ENCODE peak calls at places on chromosomes 12 and 14, in nine cellular contexts. A is foreskin fibroblast, O is fibroblast of lung, D is WTC11, M is dorsolateral prefrontal cortex, T is stomach, R is right atrium auricular region, W is NB4, E is adrenal gland. I is an unnamed sample.

GRCh38 chr12:51974646-51975045 is 23.1 kb downstream of the ACVR1B start:
- DNase-seq in A (no peak), O (no peak), D (no peak), M (no peak), T (no peak), R (no peak), W (peak), E (no peak), I (no peak)

GRCh38 chr12:27607611-27608010 is 83.6 kb downstream of the PPFIBP1 start:
- DNase-seq in A (no peak), O (no peak), D (no peak), M (no peak), T (no peak), R (no peak), W (no peak), E (no peak), I (no peak)

GRCh38 chr14:36256131-36256801 is 64.2 kb downstream of the MBIP start:
- DNase-seq in A (no peak), O (peak), D (no peak), M (no peak), T (peak), R (no peak), W (peak), E (no peak), I (no peak)

GRCh38 chr12:116142936-116143882 is 134.3 kb downstream of the MED13L start:
- DNase-seq in A (peak), O (peak), D (no peak), M (no peak), T (no peak), R (no peak), W (peak), E (no peak), I (peak)

GRCh38 chr12:48414046-48414445 is 58.3 kb upstream of the ANP32D start:
- DNase-seq in A (no peak), O (no peak), D (no peak), M (no peak), T (no peak), R (peak), W (no peak), E (peak), I (no peak)

GRCh38 chr12:131218291-131219172 is 264.8 kb downstream of the ADGRD1 start:
- DNase-seq in A (no peak), O (no peak), D (peak), M (no peak), T (no peak), R (no peak), W (peak), E (no peak), I (no peak)

GRCh38 chr12:76277480-76277879 is 70.7 kb downstream of the BBS10 start:
- DNase-seq in A (no peak), O (peak), D (no peak), M (no peak), T (no peak), R (no peak), W (no peak), E (no peak), I (peak)

GRCh38 chr12:120220838-120221575 is 20.1 kb upstream of the RPLP0 start:
- DNase-seq in A (no peak), O (no peak), D (no peak), M (no peak), T (no peak), R (no peak), W (no peak), E (no peak), I (no peak)

GRCh38 chr12:69984216-69984615 is 159.2 kb downstream of the MYRFL start:
- DNase-seq in A (peak), O (no peak), D (no peak), M (no peak), T (no peak), R (no peak), W (no peak), E (no peak), I (no peak)

GRCh38 chr12:120066341-120066740 is 50.2 kb downstream of the RAB35 start:
- DNase-seq in A (no peak), O (no peak), D (no peak), M (no peak), T (no peak), R (no peak), W (no peak), E (no peak), I (no peak)

GRCh38 chr14:31770271-31770670 is 209.1 kb downstream of the NUBPL start:
- DNase-seq in A (no peak), O (peak), D (no peak), M (no peak), T (no peak), R (peak), W (peak), E (no peak), I (no peak)

GRCh38 chr12:20444595-20445170 is 76.3 kb downstream of the PDE3A start:
- DNase-seq in A (no peak), O (no peak), D (no peak), M (no peak), T (no peak), R (no peak), W (peak), E (no peak), I (no peak)

GRCh38 chr12:122395319-122395718 is 27.1 kb downstream of the CLIP1 start:
- DNase-seq in A (peak), O (peak), D (no peak), M (no peak), T (no peak), R (no peak), W (no peak), E (no peak), I (peak)

GRCh38 chr14:102264355-102264754 is 40.6 kb downstream of the MOK start:
- DNase-seq in A (no peak), O (no peak), D (no peak), M (no peak), T (no peak), R (no peak), W (no peak), E (no peak), I (no peak)

GRCh38 chr12:88451254-88451653 is 129.0 kb downstream of the KITLG start:
- DNase-seq in A (no peak), O (no peak), D (no peak), M (no peak), T (no peak), R (no peak), W (no peak), E (no peak), I (no peak)

GRCh38 chr12:52359511-52360103 is 7.7 kb downstream of the KRT85 start:
- DNase-seq in A (no peak), O (no peak), D (no peak), M (no peak), T (no peak), R (no peak), W (peak), E (no peak), I (no peak)

GRCh38 chr12:97471194-97471593 is 8.6 kb downstream of the RMST start:
- DNase-seq in A (no peak), O (no peak), D (no peak), M (no peak), T (no peak), R (no peak), W (no peak), E (no peak), I (peak)

GRCh38 chr14:103650213-103650612 is 21.2 kb downstream of the KLC1 start:
- DNase-seq in A (no peak), O (no peak), D (no peak), M (no peak), T (no peak), R (no peak), W (no peak), E (no peak), I (no peak)

GRCh38 chr12:132600048-132601032 is 10.0 kb downstream of the LRCOL1 start:
- DNase-seq in A (peak), O (peak), D (peak), M (no peak), T (peak), R (peak), W (peak), E (peak), I (peak)

GRCh38 chr14:103418508-103418818 is 33.2 kb downstream of the MARK3 start:
- DNase-seq in A (peak), O (peak), D (no peak), M (no peak), T (no peak), R (no peak), W (peak), E (no peak), I (peak)

GRCh38 chr12:59389968-59390576 is 205.8 kb upstream of the SLC16A7 start:
- DNase-seq in A (no peak), O (no peak), D (peak), M (no peak), T (no peak), R (no peak), W (no peak), E (no peak), I (no peak)

GRCh38 chr12:108801736-108802665 is 55.4 kb downstream of the SSH1 start:
- DNase-seq in A (peak), O (peak), D (peak), M (no peak), T (no peak), R (peak), W (no peak), E (peak), I (peak)

GRCh38 chr14:29749327-29749726 is 178.3 kb downstream of the PRKD1 start:
- DNase-seq in A (peak), O (peak), D (no peak), M (no peak), T (no peak), R (no peak), W (peak), E (no peak), I (peak)

GRCh38 chr12:66813137-66813867 is 134.4 kb upstream of the GRIP1 start:
- DNase-seq in A (no peak), O (no peak), D (no peak), M (no peak), T (no peak), R (no peak), W (no peak), E (no peak), I (no peak)

GRCh38 chr12:63782466-63782865 is 2.8 kb downstream of the RXYLT1 start:
- DNase-seq in A (no peak), O (no peak), D (no peak), M (no peak), T (no peak), R (no peak), W (no peak), E (no peak), I (no peak)

GRCh38 chr12:69698769-69699540 is at the start of gene BEST3:
- DNase-seq in A (no peak), O (no peak), D (no peak), M (no peak), T (no peak), R (no peak), W (no peak), E (no peak), I (no peak)

GRCh38 chr12:130791699-130792098 is 47.4 kb downstream of the STX2 start:
- DNase-seq in A (no peak), O (no peak), D (no peak), M (no peak), T (no peak), R (no peak), W (no peak), E (no peak), I (no peak)

GRCh38 chr14:54487771-54488170 is 1.0 kb downstream of the GMFB start:
- DNase-seq in A (peak), O (peak), D (no peak), M (no peak), T (no peak), R (no peak), W (no peak), E (no peak), I (peak)

GRCh38 chr12:26062566-26062965 is 62.3 kb downstream of the BHLHE41 start:
- DNase-seq in A (peak), O (peak), D (no peak), M (no peak), T (no peak), R (no peak), W (no peak), E (no peak), I (peak)

GRCh38 chr14:86858043-86858442 is 1134.9 kb downstream of the GALC start:
- DNase-seq in A (no peak), O (peak), D (no peak), M (no peak), T (no peak), R (no peak), W (no peak), E (no peak), I (peak)

GRCh38 chr12:43210437-43211197 is 341.4 kb downstream of the ADAMTS20 start:
- DNase-seq in A (peak), O (peak), D (no peak), M (no peak), T (no peak), R (no peak), W (peak), E (no peak), I (peak)

GRCh38 chr12:126873701-126874100 is 1393.3 kb upstream of the TMEM132C start:
- DNase-seq in A (no peak), O (no peak), D (no peak), M (no peak), T (no peak), R (no peak), W (no peak), E (no peak), I (no peak)

GRCh38 chr12:118455327-118455726 is 79.0 kb downstream of the SUDS3 start:
- DNase-seq in A (no peak), O (no peak), D (no peak), M (no peak), T (no peak), R (no peak), W (peak), E (no peak), I (no peak)

GRCh38 chr14:61186341-61186740 is 94.8 kb downstream of the TMEM30B start:
- DNase-seq in A (no peak), O (peak), D (no peak), M (no peak), T (no peak), R (no peak), W (no peak), E (no peak), I (no peak)
- TF ChIP-seq CTCF in A (no peak), O (no peak), D (no peak), M (no peak), T (no peak), R (no peak), W (no peak), E (no peak), I (no peak)

GRCh38 chr14:76480426-76480825 is 104.5 kb downstream of the ESRRB start:
- DNase-seq in A (no peak), O (no peak), D (no peak), M (no peak), T (no peak), R (no peak), W (no peak), E (no peak), I (no peak)

GRCh38 chr14:76488551-76488950 is 112.6 kb downstream of the ESRRB start:
- DNase-seq in A (no peak), O (no peak), D (no peak), M (no peak), T (no peak), R (no peak), W (no peak), E (no peak), I (no peak)

GRCh38 chr14:76489667-76490066 is 113.7 kb downstream of the ESRRB start:
- DNase-seq in A (no peak), O (no peak), D (no peak), M (no peak), T (no peak), R (no peak), W (no peak), E (no peak), I (no peak)

GRCh38 chr14:76486251-76486743 is 110.4 kb downstream of the ESRRB start:
- DNase-seq in A (no peak), O (no peak), D (no peak), M (no peak), T (no peak), R (no peak), W (no peak), E (no peak), I (no peak)

DNA sequence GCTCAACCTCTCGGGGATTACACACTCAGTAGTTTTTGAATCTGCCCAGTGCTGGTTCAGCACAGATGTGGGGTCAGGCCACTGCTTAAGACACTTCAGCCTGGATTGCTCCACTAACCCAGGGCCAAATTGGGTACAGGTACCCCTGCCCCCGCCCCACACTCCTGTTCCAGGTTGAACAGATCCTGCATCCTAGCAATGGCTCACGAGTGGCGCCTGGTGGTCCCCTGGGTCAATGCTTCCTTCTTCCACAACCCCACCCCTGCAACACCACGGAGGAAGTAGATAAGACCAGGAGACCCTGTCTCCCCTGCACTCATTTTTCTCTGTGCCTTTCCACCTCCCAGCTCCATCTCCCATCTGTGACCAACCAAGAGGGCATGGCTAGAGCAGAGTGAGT is 108.4 kb downstream of the ESRRB start:
- DNase-seq in A (no peak), O (no peak), D (peak), M (no peak), T (no peak), R (no peak), W (no peak), E (no peak), I (no peak)
- TF ChIP-seq CTCF in A (no peak), O (no peak), D (no peak), M (no peak), T (no peak), R (no peak), W (no peak), E (no peak), I (no peak)

DNA sequence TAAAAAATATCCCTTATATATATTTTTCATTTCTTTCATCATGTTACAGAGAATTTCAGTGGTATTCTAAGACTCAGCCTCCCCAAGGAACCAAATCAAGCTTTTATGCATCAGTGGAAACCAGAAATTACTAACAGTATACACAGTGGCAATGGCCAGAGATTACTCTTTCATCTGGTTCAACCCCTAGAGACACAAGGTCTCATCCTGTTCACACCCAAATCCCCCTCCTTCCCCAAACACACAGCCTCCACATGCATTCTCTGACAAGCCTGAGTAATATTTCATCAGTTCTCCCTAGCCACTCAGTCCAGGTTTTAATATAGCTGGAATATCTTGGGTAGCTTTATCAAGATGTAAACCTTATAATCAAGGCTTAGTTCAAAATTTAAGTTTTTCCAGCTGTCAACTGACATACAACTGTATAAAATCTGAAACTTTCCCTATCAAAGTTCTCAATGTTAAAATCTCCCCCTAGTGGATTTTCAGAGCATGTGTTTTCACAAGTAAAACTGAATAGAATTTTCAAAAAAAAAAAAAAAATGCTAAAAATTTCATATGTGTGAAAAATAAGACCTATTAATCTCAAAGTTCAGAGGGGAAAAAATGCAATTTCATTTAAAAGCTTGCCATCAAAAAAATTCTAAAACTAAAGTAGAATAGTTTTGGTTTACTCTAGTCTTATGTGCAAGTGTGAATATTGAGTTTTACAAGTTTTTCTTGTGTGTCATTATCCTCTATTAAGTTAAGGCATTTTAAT is 10.5 kb upstream of the SSTR1 start:
- DNase-seq in A (no peak), O (peak), D (no peak), M (no peak), T (no peak), R (no peak), W (no peak), E (no peak), I (peak)
- TF ChIP-seq CTCF in A (peak), O (peak), D (no peak), M (peak), T (peak), R (peak), W (no peak), E (peak), I (peak)

GRCh38 chr14:58281969-58282368 is 16.4 kb upstream of the ARID4A start:
- DNase-seq in A (no peak), O (no peak), D (no peak), M (no peak), T (no peak), R (no peak), W (no peak), E (no peak), I (no peak)
- TF ChIP-seq CTCF in A (no peak), O (no peak), D (no peak), M (no peak), T (no peak), R (no peak), W (no peak), E (no peak), I (no peak)

I was measured in astrocyte of the spinal cord.